ENCODE peak calls at places on chromosomes 3 and 15, in six cellular contexts. J is aorta, R is foreskin fibroblast, T is upper lobe of right lung, P is OCI-LY7, O is esophagus muscularis mucosa. B is an unnamed sample.

GRCh38 chr3:166472015-166472414 is 634.8 kb upstream of the BCHE start:
- DNase-seq in J (no peak), R (no peak), T (no peak), P (no peak), O (no peak), B (no peak)

GRCh38 chr3:63467392-63467791 is 185.1 kb upstream of the SNTN start:
- DNase-seq in J (no peak), R (no peak), T (no peak), P (no peak), O (no peak), B (no peak)

GRCh38 chr3:12165909-12166308 is 7.2 kb upstream of the TIMP4 start:
- DNase-seq in J (no peak), R (no peak), T (no peak), P (no peak), O (no peak), B (no peak)

GRCh38 chr15:74157868-74158827 is 15.4 kb upstream of the ISLR start:
- DNase-seq in J (no peak), R (no peak), T (no peak), P (no peak), O (no peak), B (no peak)

GRCh38 chr15:38002883-38003477 is 68.5 kb downstream of the TMCO5A start:
- DNase-seq in J (peak), R (peak), T (peak), P (peak), O (no peak), B (no peak)

GRCh38 chr3:179660872-179661271 is 8.0 kb downstream of the USP13 start:
- DNase-seq in J (no peak), R (no peak), T (no peak), P (no peak), O (no peak), B (no peak)

GRCh38 chr3:31980530-31981205 is 394 bp downstream of the OSBPL10 start:
- DNase-seq in J (peak), R (peak), T (peak), P (peak), O (no peak), B (no peak)

GRCh38 chr3:108030915-108031425 is 59.9 kb downstream of the CD47 start:
- DNase-seq in J (no peak), R (no peak), T (no peak), P (no peak), O (peak), B (no peak)

GRCh38 chr15:30953731-30954378 is 37.6 kb downstream of the MTMR10 start:
- DNase-seq in J (no peak), R (peak), T (no peak), P (no peak), O (no peak), B (peak)

GRCh38 chr3:188469228-188469885 is 315.4 kb downstream of the LPP start:
- DNase-seq in J (no peak), R (peak), T (no peak), P (no peak), O (no peak), B (no peak)

GRCh38 chr3:44339181-44339741 is 695 bp downstream of the TCAIM start:
- DNase-seq in J (no peak), R (peak), T (no peak), P (no peak), O (no peak), B (no peak)

GRCh38 chr3:172040078-172040975 is 949 bp downstream of the FNDC3B start:
- DNase-seq in J (peak), R (peak), T (peak), P (peak), O (no peak), B (peak)

GRCh38 chr15:82108489-82109078 is 62.8 kb upstream of the MEX3B start:
- DNase-seq in J (peak), R (peak), T (peak), P (peak), O (no peak), B (peak)

GRCh38 chr3:105322570-105323273 is 44.0 kb upstream of the ALCAM start:
- DNase-seq in J (no peak), R (peak), T (no peak), P (no peak), O (no peak), B (no peak)

GRCh38 chr15:61500951-61501350 is 271.8 kb upstream of the RORA start:
- DNase-seq in J (no peak), R (no peak), T (no peak), P (no peak), O (peak), B (no peak)

GRCh38 chr3:8554725-8555621 is 53.4 kb downstream of the LMCD1 start:
- DNase-seq in J (peak), R (peak), T (no peak), P (no peak), O (no peak), B (no peak)

GRCh38 chr3:46576386-46576785 is 10.3 kb upstream of the LRRC2 start:
- DNase-seq in J (no peak), R (no peak), T (no peak), P (no peak), O (no peak), B (no peak)

GRCh38 chr3:185308126-185308754 is 54.4 kb upstream of the EHHADH start:
- DNase-seq in J (no peak), R (peak), T (no peak), P (peak), O (no peak), B (peak)

GRCh38 chr15:65302061-65302460 is 2.4 kb upstream of the RNU5B-1 start:
- DNase-seq in J (no peak), R (no peak), T (no peak), P (no peak), O (no peak), B (no peak)

GRCh38 chr15:48945386-48945785 is 18.3 kb downstream of the SHC4 start:
- DNase-seq in J (no peak), R (no peak), T (no peak), P (no peak), O (no peak), B (no peak)

GRCh38 chr3:149576071-149576564 is 81.7 kb downstream of the WWTR1 start:
- DNase-seq in J (peak), R (peak), T (no peak), P (no peak), O (no peak), B (peak)

GRCh38 chr3:105564546-105565288 is 198.0 kb downstream of the ALCAM start:
- DNase-seq in J (peak), R (no peak), T (no peak), P (no peak), O (no peak), B (no peak)

GRCh38 chr3:188439080-188439479 is 285.1 kb downstream of the LPP start:
- DNase-seq in J (no peak), R (no peak), T (no peak), P (peak), O (no peak), B (no peak)

GRCh38 chr3:187957209-187957981 is 196.6 kb upstream of the LPP start:
- DNase-seq in J (no peak), R (no peak), T (no peak), P (no peak), O (no peak), B (no peak)

GRCh38 chr15:34216527-34217270 is 6.8 kb upstream of the KATNBL1 start:
- DNase-seq in J (no peak), R (no peak), T (no peak), P (no peak), O (no peak), B (no peak)

DNA sequence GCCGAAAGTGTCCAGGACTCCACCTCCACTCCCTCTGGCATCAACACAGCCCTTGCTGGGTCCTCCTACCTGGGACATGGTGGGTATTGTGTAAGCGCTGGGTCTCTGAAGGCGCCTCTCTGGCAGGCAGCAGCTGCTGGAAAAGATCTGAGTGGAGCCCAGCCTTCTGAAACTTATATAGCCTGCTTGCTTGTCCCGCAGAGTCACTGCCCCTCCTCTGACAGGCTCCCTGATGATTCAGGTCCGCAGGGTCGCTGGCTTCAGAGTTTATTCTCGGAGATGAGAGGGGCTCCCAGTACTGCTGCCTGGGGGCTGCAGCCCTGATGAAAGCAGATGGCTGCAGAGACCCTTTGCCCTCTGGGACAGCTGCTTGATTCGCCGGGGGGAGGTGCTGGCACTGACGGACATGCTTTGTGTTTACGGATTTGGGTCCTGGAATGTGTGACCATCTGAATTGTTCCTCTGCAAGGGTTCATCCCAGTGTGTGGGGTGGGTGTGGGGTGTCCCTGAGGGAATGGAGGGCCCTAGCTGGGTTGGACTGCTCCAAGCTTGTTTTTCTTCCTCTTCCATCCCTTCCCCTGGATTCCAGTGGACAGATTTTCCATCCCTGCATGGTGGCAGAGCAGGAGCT is at the start of gene MUSTN1:
- DNase-seq in J (peak), R (peak), T (no peak), P (no peak), O (no peak), B (no peak)
- H3K4me3 ChIP-seq in J (no peak), R (no peak), T (peak), P (no peak), O (peak), B (no peak)

DNA sequence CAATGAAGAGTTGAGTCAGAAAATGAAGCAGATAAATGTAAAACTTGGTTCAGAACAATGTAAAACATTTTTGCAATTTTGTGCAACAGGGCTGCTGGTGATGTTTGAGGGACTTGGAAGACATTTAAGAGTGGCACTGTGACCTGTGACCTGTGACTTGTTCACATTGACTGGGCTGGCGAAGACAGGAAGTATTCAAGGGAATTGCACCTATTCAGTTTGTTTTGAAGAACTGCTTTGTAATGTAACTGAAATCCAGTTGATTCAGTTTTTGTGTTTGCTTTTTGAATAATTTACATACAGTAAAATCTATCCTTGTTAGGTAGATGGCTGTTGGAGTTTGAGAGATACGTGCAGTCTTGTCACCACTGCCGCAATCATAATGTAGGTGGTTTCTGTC is 35.4 kb downstream of the MCTP2 start:
- DNase-seq in J (no peak), R (no peak), T (no peak), P (peak), O (no peak), B (no peak)
- H3K4me3 ChIP-seq in J (no peak), R (no peak), T (no peak), P (no peak), O (no peak), B (no peak)

DNA sequence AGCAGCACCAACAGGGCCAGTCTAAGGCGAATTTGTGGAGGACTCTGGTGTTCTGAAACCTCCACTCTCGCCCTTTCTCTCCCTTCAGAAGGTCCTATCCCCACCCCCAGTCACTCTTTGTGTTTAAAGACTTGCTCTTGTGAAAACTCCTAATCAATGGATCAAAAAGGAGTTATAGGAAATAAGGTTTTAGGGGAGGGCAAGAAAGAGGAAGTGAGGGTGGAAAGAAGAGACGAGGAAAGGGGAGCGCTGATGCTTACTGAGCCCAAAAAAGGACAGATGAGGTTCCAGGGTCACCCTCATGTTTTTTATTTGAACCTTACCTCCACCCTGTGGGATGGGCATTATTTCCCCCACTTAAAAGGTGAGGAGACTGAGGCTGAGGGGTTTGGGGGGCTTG is 70.0 kb upstream of the SLC6A11 start:
- DNase-seq in J (no peak), R (no peak), T (no peak), P (no peak), O (no peak), B (no peak)
- H3K4me3 ChIP-seq in J (no peak), R (no peak), T (no peak), P (no peak), O (no peak), B (no peak)

GRCh38 chr3:126211569-126211968 is 31.2 kb upstream of the ALDH1L1 start:
- DNase-seq in J (no peak), R (no peak), T (no peak), P (no peak), O (no peak), B (no peak)

GRCh38 chr3:126212250-126212628 is 31.9 kb upstream of the ALDH1L1 start:
- DNase-seq in J (no peak), R (no peak), T (no peak), P (no peak), O (no peak), B (no peak)

GRCh38 chr3:126209741-126210140 is 29.4 kb upstream of the ALDH1L1 start:
- DNase-seq in J (no peak), R (no peak), T (no peak), P (no peak), O (no peak), B (no peak)

GRCh38 chr3:126213376-126214044 is 33.1 kb upstream of the ALDH1L1 start:
- DNase-seq in J (no peak), R (no peak), T (no peak), P (no peak), O (no peak), B (no peak)

DNA sequence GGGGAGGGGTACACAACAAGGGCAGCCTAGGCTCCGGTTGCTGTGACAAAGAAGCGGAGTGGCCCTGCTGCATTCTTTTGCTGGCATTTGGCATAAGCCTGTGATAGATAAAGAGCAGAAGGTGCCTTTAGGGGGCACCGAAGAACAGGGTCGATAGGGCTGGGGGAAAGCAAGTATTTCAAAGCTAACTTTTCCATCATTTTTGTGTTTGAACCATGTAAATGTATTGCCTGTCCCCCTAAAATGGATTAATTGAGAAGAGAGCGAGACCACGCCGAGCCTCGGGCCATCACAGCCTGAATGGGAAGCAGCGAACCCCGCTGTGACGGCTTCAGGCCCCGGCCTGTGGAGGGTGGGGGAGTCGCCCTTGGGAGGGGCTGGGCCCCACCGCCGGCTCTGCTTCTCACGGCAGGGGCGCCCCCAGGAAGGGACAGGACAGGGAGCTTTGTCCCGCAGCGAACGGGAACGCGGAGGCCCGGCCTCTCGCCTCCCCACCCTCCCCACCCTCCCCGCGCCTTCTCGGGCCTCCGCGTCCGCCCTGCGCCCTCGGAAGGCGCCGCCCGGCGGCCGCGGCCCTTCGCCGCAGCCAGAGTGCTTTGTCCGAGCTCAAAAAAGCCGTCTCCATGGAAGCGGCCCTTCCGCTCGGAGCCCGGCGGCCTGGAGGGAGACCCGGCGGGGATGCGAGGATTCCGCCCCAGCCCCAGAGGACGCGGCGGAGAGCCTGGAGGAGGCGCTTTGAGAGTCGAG is 32.4 kb upstream of the ALDH1L1 start:
- DNase-seq in J (peak), R (peak), T (peak), P (no peak), O (no peak), B (no peak)
- H3K4me3 ChIP-seq in J (peak), R (peak), T (peak), P (no peak), O (peak), B (no peak)